ENCODE peak calls at places on chromosomes 2 and 18, in four cellular contexts. U is heart left ventricle, R is lung, M is right atrium auricular region. G is an unnamed sample.

GRCh38 chr2:201195329-201195728 is 12.4 kb downstream of the CASP10 start:
- DNase-seq in R (no peak), M (no peak), U (no peak), G (no peak)

GRCh38 chr2:204260162-204260877 is 285.0 kb upstream of the PARD3B start:
- DNase-seq in R (peak; percentile 54), M (peak; percentile 76), U (peak; percentile 70), G (peak; percentile 61)

GRCh38 chr2:69933839-69934613 is 19.1 kb downstream of the MXD1 start:
- DNase-seq in U (no peak), M (peak; percentile 77), R (no peak), G (no peak)

GRCh38 chr18:9234528-9234927 is 97.9 kb downstream of the ANKRD12 start:
- DNase-seq in M (no peak), U (no peak), R (no peak), G (no peak)

GRCh38 chr2:239834143-239834542 is 191.0 kb downstream of the NDUFA10 start:
- DNase-seq in U (no peak), R (no peak), M (peak; percentile 28), G (no peak)

GRCh38 chr2:111702119-111702808 is 181.7 kb downstream of the ANAPC1 start:
- DNase-seq in R (peak; percentile 51), U (peak; percentile 57), M (no peak), G (peak; percentile 75)

GRCh38 chr2:152406836-152407161 is 71.8 kb downstream of the FMNL2 start:
- DNase-seq in R (no peak), M (no peak), U (no peak), G (no peak)

GRCh38 chr18:48220146-48220499 is 189.1 kb downstream of the ZBTB7C start:
- DNase-seq in U (no peak), M (no peak), R (peak; percentile 24), G (no peak)

GRCh38 chr18:7608174-7608550 is 41.0 kb downstream of the PTPRM start:
- DNase-seq in M (no peak), U (no peak), R (no peak), G (no peak)

GRCh38 chr2:148231858-148232257 is 211.0 kb downstream of the MBD5 start:
- DNase-seq in R (no peak), M (no peak), U (no peak), G (no peak)

GRCh38 chr2:206218792-206219509 is 55.5 kb upstream of the ZDBF2 start:
- DNase-seq in M (no peak), U (no peak), R (no peak), G (no peak)

GRCh38 chr2:74554821-74555531 is 456 bp downstream of the DOK1 start:
- DNase-seq in U (peak; percentile 46), R (peak; percentile 63), M (no peak), G (peak; percentile 58)

GRCh38 chr2:61966087-61966727 is 60.7 kb downstream of the COMMD1 start:
- DNase-seq in M (no peak), R (no peak), U (no peak), G (no peak)

GRCh38 chr2:142176941-142177340 is 46.1 kb upstream of the LRP1B start:
- DNase-seq in M (no peak), U (no peak), R (no peak), G (no peak)

GRCh38 chr2:46518848-46519247 is 39.5 kb downstream of the TMEM247 start:
- DNase-seq in M (no peak), U (peak; percentile 41), R (no peak), G (no peak)

GRCh38 chr18:35457140-35457704 is 40.5 kb downstream of the INO80C start:
- DNase-seq in R (no peak), U (no peak), M (no peak), G (no peak)

GRCh38 chr2:19748711-19749506 is 152.9 kb downstream of the TTC32 start:
- DNase-seq in U (no peak), R (no peak), M (no peak), G (no peak)

GRCh38 chr2:239278941-239279365 is 121.9 kb downstream of the HDAC4 start:
- DNase-seq in R (no peak), M (no peak), U (peak; percentile 9), G (no peak)

GRCh38 chr2:121955313-121956211 is 200.1 kb downstream of the TSN start:
- DNase-seq in U (no peak), R (no peak), M (no peak), G (no peak)

GRCh38 chr2:173231042-173231441 is 123.6 kb upstream of the CDCA7 start:
- DNase-seq in M (no peak), R (peak; percentile 65), U (no peak), G (no peak)

GRCh38 chr18:59621027-59621426 is 76.2 kb downstream of the CCBE1 start:
- DNase-seq in M (no peak), R (no peak), U (no peak), G (peak; percentile 13)

GRCh38 chr2:126200538-126200937 is 455.4 kb upstream of the GYPC start:
- DNase-seq in R (no peak), M (no peak), U (no peak), G (no peak)

GRCh38 chr2:148756292-148756975 is 111.9 kb downstream of the EPC2 start:
- DNase-seq in R (no peak), U (no peak), M (no peak), G (no peak)

GRCh38 chr2:222864296-222864695 is 3.5 kb downstream of the ACSL3 start:
- DNase-seq in R (no peak), M (no peak), U (no peak), G (no peak)

GRCh38 chr18:36120297-36120696 is 8.8 kb downstream of the SLC39A6 start:
- DNase-seq in U (no peak), M (no peak), R (no peak), G (no peak)

GRCh38 chr2:128617661-128618060 is 299.0 kb upstream of the HS6ST1 start:
- DNase-seq in M (no peak), R (no peak), U (no peak), G (no peak)

DNA sequence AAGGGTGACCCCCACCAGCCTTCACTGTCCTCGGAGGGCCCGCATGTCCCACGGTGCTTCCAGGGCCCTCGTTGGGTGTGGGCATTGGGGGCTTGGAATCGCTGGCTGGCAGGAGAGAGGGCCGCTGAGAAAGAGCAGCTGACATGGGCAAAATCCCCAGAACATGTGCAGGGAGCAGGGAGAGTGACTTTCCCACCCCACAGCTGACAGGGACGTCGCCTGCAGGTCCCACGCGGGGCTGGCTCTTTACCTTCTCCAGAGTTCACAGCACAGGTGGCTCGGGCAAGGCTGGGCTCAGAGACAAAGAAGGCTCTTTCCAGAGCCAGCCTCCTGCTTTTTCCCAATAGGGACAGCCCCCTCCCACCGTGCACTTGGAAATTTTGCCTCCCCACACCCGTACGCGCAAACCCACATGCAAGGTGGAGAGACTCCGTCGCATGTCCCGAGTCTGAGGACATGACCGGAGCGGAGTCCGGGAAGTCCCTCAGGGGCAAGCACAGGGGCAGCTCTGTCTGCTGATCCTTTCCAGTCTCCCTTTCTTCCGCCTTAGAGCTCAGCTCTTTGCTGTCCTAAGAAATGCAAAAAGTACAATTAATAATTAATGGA is 370.2 kb upstream of the MYT1L start:
- DNase-seq in R (no peak), M (no peak), U (no peak), G (no peak)
- H3K9me3 ChIP-seq in R (peaks cover 9% of the 10 kb centered on the region), M (no peaks in the 10 kb centered on the region), U (no peaks in the 10 kb centered on the region), G (no peaks in the 10 kb centered on the region)

GRCh38 chr2:170115501-170116229 is 62.3 kb upstream of the MYO3B start:
- DNase-seq in R (no peak), M (no peak), U (no peak), G (no peak)

GRCh38 chr2:170121689-170122088 is 56.3 kb upstream of the MYO3B start:
- DNase-seq in U (no peak), R (no peak), M (no peak), G (no peak)

GRCh38 chr2:170122883-170123547 is 54.9 kb upstream of the MYO3B start:
- DNase-seq in M (no peak), U (no peak), R (no peak), G (no peak)

GRCh38 chr2:170123593-170123992 is 54.4 kb upstream of the MYO3B start:
- DNase-seq in R (no peak), M (no peak), U (no peak), G (no peak)

DNA sequence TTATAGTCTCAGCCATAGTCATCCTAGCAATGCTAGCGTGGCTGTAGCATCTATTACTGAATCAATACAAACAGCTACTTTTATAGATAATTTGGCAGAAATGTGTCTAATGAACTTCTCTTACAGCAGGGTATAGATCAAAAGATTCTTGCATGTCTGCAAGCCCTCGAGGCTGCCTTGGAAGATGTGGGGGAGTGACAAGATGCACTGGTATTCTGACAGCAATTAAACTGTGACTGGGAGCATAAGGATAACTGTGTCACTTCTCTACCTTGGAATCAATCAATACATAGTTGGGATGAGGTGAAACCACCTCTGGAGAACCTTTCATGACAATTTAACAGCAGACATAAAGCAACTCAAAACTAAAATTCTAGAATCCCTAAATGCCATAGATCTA is 59.3 kb upstream of the MYO3B start:
- DNase-seq in M (no peak), U (no peak), R (no peak), G (no peak)
- H3K9me3 ChIP-seq in M (no peaks in the 10 kb centered on the region), U (no peaks in the 10 kb centered on the region), R (no peaks in the 10 kb centered on the region), G (no peaks in the 10 kb centered on the region)

GRCh38 chr18:14964002-14964401 is 216.0 kb downstream of the ANKRD30B start:
- DNase-seq in M (peak; percentile 9), U (no peak), R (peak; percentile 16), G (no peak)
- H3K9me3 ChIP-seq in M (no peaks in the 10 kb centered on the region), U (no peaks in the 10 kb centered on the region), R (peaks cover 9% of the 10 kb centered on the region), G (no peaks in the 10 kb centered on the region)

DNA sequence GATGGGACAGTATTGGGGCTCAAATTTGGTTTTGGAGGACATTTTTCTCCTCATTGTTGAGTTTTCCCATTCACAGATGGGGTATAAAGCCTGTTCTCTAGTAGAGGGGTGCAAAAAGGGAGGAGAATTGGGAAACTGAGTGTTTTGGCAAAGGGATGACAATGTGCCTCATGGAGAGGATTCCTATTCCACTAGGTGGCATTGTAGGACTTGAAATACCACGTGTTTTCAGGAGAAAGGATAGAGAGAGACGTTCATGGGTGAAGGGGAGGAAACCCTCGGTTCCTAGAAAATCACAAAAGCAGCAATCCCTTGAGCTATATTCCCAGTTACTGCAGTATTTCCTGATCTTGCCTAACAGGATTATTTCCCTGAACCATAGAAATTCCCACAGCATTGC is 113.7 kb upstream of the SRD5A2 start:
- DNase-seq in M (no peak), U (no peak), R (no peak), G (no peak)
- H3K9me3 ChIP-seq in M (peaks cover 75% of the 10 kb centered on the region), U (peaks cover 38% of the 10 kb centered on the region), R (peaks cover 33% of the 10 kb centered on the region), G (peaks cover 52% of the 10 kb centered on the region)

GRCh38 chr18:27752944-27753343 is 424.0 kb downstream of the CDH2 start:
- DNase-seq in R (no peak), U (no peak), M (no peak), G (no peak)

GRCh38 chr18:27750014-27750413 is 426.9 kb downstream of the CDH2 start:
- DNase-seq in R (no peak), M (no peak), U (peak; percentile 20), G (peak; percentile 33)

GRCh38 chr18:27748336-27748735 is 428.6 kb downstream of the CDH2 start:
- DNase-seq in U (no peak), M (no peak), R (no peak), G (no peak)

GRCh38 chr18:27746241-27746640 is 430.7 kb downstream of the CDH2 start:
- DNase-seq in M (no peak), R (no peak), U (no peak), G (no peak)

GRCh38 chr18:27749189-27749588 is 427.7 kb downstream of the CDH2 start:
- DNase-seq in M (no peak), U (no peak), R (no peak), G (no peak)
- H3K9me3 ChIP-seq in M (no peaks in the 10 kb centered on the region), U (no peaks in the 10 kb centered on the region), R (no peaks in the 10 kb centered on the region), G (no peaks in the 10 kb centered on the region)

GRCh38 chr18:23114171-23114881 is 21.0 kb upstream of the CABLES1 start:
- DNase-seq in R (peak; percentile 40), M (no peak), U (no peak), G (no peak)
- H3K9me3 ChIP-seq in R (peaks cover 4% of the 10 kb centered on the region), M (peaks cover 7% of the 10 kb centered on the region), U (no peaks in the 10 kb centered on the region), G (no peaks in the 10 kb centered on the region)

GRCh38 chr2:39359453-39360038 is 77.5 kb downstream of the MAP4K3 start:
- DNase-seq in U (no peak), M (no peak), R (no peak), G (peak; percentile 17)
- H3K9me3 ChIP-seq in U (peaks cover 22% of the 10 kb centered on the region), M (peaks cover 26% of the 10 kb centered on the region), R (peaks cover 7% of the 10 kb centered on the region), G (peaks cover 40% of the 10 kb centered on the region)